ENCODE peak calls at places on chromosomes 5 and 9, in eight cellular contexts. L is cardiac muscle cell; T is right atrium auricular region; F is effector memory CD4-positive, alpha-beta T cell; N is SJCRH30; H is trophoblast cell; G is heart left ventricle; I is upper lobe of right lung. J is an unnamed sample. For H3K27me3, the result is how much of the 10 kb centered on the place peaks cover.

GRCh38 chr9:121984726-121985402 is 108.2 kb downstream of the TTLL11 start:
- DNase-seq in F (no peak), I (no peak), L (no peak), G (no peak), T (no peak), H (no peak), N (no peak), J (no peak)

GRCh38 chr5:178078197-178078995 is 34.9 kb upstream of the N4BP3 start:
- DNase-seq in N (peak), G (no peak), F (no peak), T (no peak), I (no peak), H (peak), L (no peak), J (no peak)

GRCh38 chr5:30040483-30041116 is 1152.9 kb upstream of the CDH6 start:
- DNase-seq in L (peak), H (peak), F (no peak), I (no peak), T (no peak), G (no peak), N (peak), J (peak)

GRCh38 chr5:156475182-156475830 is 148.3 kb downstream of the SGCD start:
- DNase-seq in I (no peak), L (no peak), G (no peak), F (no peak), N (no peak), H (no peak), T (no peak), J (no peak)

GRCh38 chr5:14628346-14628745 is 36.2 kb upstream of the OTULIN start:
- DNase-seq in I (no peak), T (no peak), N (peak), H (peak), F (no peak), L (peak), G (no peak), J (peak)

GRCh38 chr5:318341-318897 is 3.1 kb upstream of the AHRR start:
- DNase-seq in H (peak), L (no peak), T (no peak), I (peak), N (no peak), G (no peak), F (no peak), J (no peak)

GRCh38 chr9:77981332-77981731 is 50.3 kb downstream of the GNAQ start:
- DNase-seq in H (peak), L (peak), I (no peak), T (no peak), F (no peak), N (no peak), G (no peak), J (peak)

GRCh38 chr9:90433398-90433890 is 209.2 kb downstream of the DIRAS2 start:
- DNase-seq in I (peak), T (no peak), N (peak), F (no peak), L (peak), H (peak), G (no peak), J (peak)

GRCh38 chr5:94618029-94618492 is 343 bp downstream of the KIAA0825 start:
- DNase-seq in H (peak), F (peak), G (peak), L (peak), I (peak), N (peak), T (peak), J (peak)

GRCh38 chr9:111945216-111945615 is 48.6 kb downstream of the UGCG start:
- DNase-seq in F (no peak), H (peak), I (no peak), N (peak), L (no peak), G (no peak), T (no peak), J (no peak)

DNA sequence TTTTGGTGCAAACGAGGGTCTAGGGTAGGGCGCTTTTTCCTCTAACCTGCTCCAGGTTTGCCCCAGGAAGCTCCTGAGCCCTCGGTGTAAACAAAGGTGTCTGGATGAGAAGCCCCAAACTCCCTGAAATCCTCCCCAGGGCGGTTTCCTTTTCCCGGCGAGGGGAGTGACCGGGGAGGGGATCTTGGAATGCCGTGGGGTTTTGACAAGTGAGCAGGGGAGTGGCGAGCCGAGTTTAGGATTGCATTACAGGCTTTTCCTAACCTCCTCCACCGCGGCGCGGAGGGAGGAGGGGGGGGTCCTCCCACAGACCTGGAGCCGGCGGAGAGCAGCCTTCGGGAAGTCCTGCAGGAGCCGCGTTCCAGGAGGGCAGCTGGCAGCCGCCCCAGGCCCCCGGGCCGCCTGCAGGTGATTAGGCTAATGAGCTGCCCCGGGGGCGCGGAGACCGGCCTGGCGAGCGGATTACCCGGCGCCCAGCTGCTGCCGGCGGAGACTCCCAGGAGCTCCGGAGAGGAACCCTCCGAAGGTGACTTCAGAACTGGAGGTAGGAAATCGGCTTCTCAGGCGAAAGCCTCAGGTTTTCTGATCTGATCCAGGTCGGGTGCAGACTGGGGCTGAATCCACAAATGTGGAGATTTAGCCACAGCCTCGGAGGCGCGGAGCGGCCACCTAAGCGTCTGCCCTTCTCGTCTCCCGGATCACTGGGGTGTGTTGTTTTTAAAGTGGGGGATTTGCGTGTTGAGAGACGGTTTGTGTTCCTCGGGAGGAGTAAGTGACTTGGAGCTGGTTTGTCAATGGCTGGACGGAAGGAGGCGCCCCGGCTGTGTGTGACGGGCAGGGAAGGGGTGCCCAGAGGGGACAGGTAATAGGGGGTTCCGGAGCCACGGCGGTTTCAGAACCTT is 215.9 kb downstream of the PDZD2 start:
- DNase-seq in L (peak), T (peak), N (peak), I (peak), G (peak), H (peak), F (no peak), J (no peak)
- H3K4me3 ChIP-seq in L (peak), T (peak), N (peak), I (peak), G (peak), H (peak), F (peak), J (peak)

DNA sequence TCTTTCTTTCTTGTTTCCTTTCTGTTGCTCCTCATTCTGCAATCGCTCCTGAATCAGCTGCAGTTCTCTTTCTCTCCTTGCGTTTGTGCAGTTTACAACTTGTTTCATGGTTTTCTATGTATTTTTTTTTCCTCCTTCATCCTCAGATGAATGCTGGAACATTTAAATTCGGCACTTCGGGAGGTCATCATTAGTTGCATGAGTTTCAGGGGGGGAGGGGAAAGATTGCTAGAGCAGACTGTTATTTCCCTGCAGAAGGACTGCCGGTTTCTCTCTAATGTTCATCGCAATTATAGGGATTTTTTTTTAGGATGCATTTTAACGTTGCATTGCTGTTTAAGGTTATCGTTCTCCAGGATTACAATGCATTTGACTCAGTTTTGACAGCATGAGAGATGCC is 1311.9 kb upstream of the WWC1 start:
- DNase-seq in I (no peak), G (no peak), L (no peak), F (no peak), N (no peak), H (no peak), T (no peak), J (no peak)
- H3K27ac ChIP-seq in I (no peak), G (no peak), L (no peak), F (no peak), N (no peak), H (no peak), T (peak), J (no peak)

DNA sequence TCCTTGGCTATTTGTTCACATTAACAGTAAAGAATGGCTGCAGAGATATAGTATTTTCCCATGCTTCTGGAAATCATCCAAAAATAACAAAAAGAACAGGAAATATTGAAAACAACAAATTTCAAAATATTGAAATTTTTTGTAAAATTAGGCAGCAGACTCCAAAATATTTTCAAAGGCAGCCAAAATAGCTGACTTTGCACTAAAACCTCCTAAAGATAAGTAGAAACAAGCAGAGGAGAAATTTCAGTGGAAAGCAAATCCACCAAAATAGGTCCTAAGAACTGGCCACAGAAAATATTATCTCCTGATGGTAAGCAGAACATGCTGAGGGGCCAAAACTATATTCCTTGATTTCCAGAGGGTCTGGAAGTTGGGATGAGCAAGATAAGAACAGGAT is 456.3 kb upstream of the DMAC1 start:
- DNase-seq in T (no peak), H (no peak), I (no peak), L (no peak), F (no peak), G (no peak), N (no peak), J (no peak)
- H3K27me3 ChIP-seq in T (under half), H (under half), I (under half), L (under half), F (under half), G (under half), N (under half), J (under half)

GRCh38 chr9:126988857-126989256 is 74.3 kb downstream of the RALGPS1 start:
- DNase-seq in H (no peak), L (no peak), T (no peak), N (no peak), F (no peak), G (no peak), I (no peak), J (no peak)

GRCh38 chr9:126983767-126984166 is 69.2 kb downstream of the RALGPS1 start:
- DNase-seq in I (no peak), L (no peak), G (no peak), T (no peak), F (no peak), N (no peak), H (no peak), J (no peak)

GRCh38 chr9:126985870-126986498 is 71.4 kb downstream of the RALGPS1 start:
- DNase-seq in F (peak), I (peak), L (no peak), T (peak), H (peak), N (peak), G (peak), J (peak)

GRCh38 chr9:126984969-126985368 is 70.4 kb downstream of the RALGPS1 start:
- DNase-seq in H (no peak), N (peak), G (no peak), T (no peak), F (no peak), L (no peak), I (no peak), J (peak)

DNA sequence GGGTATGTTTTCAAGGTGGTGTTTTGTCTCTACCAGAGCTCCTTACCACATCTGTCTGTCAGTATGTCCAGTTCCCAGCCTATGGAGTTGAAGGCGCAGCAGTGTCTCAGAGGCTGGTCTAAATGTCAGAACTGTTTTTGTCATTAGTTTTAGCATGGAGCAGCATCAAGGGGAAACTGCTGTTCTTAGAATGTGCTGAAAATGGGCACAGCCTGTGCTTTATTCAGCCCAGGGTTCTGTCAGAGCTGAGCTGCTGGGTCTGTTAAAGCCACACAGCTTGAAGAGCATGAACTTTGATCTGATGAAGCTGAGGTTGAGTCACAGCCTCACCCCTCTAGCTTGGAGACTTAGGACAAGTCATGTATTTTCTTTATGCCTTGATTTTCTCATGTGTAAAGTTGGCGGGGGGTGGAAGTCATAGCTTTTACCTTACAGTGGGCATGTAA is 71.9 kb downstream of the RALGPS1 start:
- DNase-seq in N (no peak), F (peak), G (no peak), H (no peak), L (no peak), I (no peak), T (no peak), J (peak)
- H3K4me3 ChIP-seq in N (no peak), F (peak), G (no peak), H (no peak), L (no peak), I (no peak), T (no peak), J (no peak)

GRCh38 chr9:115517335-115518075 is 399.5 kb upstream of the TNC start:
- DNase-seq in I (no peak), H (no peak), L (no peak), G (no peak), T (no peak), F (no peak), N (no peak), J (no peak)
- H3K27ac ChIP-seq in I (no peak), H (no peak), L (no peak), G (no peak), T (no peak), F (no peak), N (no peak), J (no peak)

DNA sequence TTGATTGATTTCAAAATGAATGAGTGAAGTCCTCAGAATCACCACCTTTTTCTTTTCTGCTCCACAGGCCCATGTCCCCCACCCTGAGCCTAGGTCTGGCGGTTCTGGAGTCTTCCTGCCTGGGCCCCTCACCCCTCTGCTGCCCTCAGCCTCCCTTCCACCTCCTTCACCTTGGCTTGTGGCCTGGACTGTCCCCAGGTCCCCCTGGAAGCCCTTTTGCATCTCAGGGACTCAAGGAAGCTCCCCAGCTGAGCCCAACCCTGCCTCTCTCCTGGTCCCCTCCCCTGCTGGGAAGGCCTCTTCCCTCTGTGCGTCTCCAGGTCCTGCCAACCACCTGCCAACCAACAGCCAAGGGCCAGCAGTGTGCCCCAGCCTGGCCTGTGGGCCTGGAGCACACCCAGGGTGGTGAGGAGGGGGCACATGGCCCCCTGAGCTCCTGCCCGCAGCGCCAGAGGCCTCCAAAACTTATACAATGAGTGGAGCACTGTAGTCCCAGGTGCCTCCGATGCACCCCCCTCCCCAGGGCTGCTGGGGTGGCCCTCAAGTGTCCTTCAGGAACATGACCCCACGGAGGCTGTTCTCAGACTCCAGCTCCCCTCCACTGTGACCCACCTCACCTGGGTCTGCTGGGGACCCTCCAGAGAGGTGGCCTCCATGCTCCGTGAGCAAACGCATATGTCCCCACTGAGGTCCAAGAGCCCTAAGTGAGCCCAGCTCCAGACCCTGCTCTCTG is 20.3 kb downstream of the GLT6D1 start:
- DNase-seq in L (no peak), F (no peak), N (no peak), I (no peak), T (peak), H (no peak), G (no peak), J (no peak)
- H3K27me3 ChIP-seq in L (under half), F (under half), N (under half), I (under half), T (under half), H (under half), G (under half), J (under half)

GRCh38 chr9:131239307-131239975 is 36.9 kb downstream of the FAM78A start:
- DNase-seq in G (no peak), F (no peak), I (no peak), L (no peak), H (no peak), N (no peak), T (no peak), J (no peak)
- H3K4me3 ChIP-seq in G (no peak), F (no peak), I (no peak), L (no peak), H (no peak), N (no peak), T (no peak), J (no peak)

DNA sequence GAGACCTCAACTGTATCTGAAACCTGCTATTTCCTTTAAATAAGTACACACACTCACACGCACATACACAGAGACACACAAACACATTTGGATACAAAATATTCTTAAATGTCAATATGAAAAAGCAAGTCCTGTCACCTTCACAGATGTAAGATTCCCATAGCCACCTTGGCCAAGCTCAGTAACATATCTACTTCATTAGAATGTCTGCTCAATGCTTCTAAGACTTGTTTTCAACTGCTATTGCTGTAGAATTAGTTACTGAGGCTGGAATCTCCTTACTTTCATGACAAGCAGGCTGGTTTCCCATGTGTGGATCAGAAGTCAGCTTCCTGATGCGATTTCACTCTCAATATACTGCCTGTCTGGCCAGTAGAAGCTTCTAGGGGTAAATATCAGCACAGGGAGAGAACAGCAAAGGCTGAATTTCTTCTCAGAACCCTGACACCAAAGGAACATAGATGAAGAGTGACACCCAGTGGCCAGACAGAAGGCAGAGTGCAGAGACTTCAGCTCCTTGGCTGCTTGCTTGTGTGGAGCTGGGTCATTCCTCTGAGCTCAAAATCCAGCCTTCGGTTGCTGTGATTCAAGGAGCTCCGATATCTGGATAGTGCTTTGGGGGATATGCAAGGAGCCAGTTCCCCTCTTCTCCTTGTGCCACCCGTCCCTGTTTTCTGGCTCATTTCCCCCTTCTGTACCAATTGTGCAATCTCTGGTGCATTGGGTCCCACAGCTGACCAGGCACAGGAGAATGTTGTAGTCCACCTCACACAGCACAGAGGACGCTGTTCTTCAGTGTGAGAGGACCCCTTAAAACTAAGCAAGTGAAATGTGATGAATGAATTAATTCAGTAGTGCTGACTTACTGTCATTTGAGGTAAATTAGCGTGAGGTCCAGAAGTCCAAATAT is 26.6 kb upstream of the ABLIM3 start:
- DNase-seq in N (peak), T (peak), G (peak), F (no peak), H (peak), I (no peak), L (peak), J (peak)
- H3K27ac ChIP-seq in N (no peak), T (peak), G (no peak), F (no peak), H (no peak), I (peak), L (no peak), J (no peak)

GRCh38 chr5:171315925-171316257 is 6.8 kb downstream of the TLX3 start:
- DNase-seq in L (no peak), F (no peak), T (no peak), H (no peak), N (no peak), G (no peak), I (peak), J (no peak)
- H3K27me3 ChIP-seq in L (half or more), F (under half), T (half or more), H (half or more), N (under half), G (half or more), I (half or more), J (half or more)

GRCh38 chr9:5949103-5949699 is 58.5 kb downstream of the MLANA start:
- DNase-seq in F (peak), I (no peak), N (peak), L (no peak), H (peak), G (no peak), T (no peak), J (peak)
- H3K4me3 ChIP-seq in F (peak), I (no peak), N (no peak), L (no peak), H (no peak), G (peak), T (peak), J (no peak)